ENCODE peak calls at places on chromosomes 16 and 17, in six cellular contexts. Q is H9, E is epithelial cell of proximal tubule, L is A549, K is endothelial cell, P is mammary epithelial cell. N is an unnamed sample.

GRCh38 chr16:72938426-72939164 is 109.3 kb downstream of the ZFHX3 start:
- DNase-seq in K (no peak), E (no peak), P (peak), Q (no peak), L (peak), N (no peak)

GRCh38 chr17:48733632-48734327 is 5.2 kb upstream of the HOXB13 start:
- DNase-seq in Q (no peak), L (no peak), K (no peak), P (no peak), E (no peak), N (no peak)

GRCh38 chr16:72400257-72401078 is 228.5 kb upstream of the PMFBP1 start:
- DNase-seq in E (no peak), L (peak), K (peak), P (peak), Q (peak), N (peak)

GRCh38 chr17:8060274-8060673 is 21.4 kb downstream of the ALOX15B start:
- DNase-seq in E (no peak), L (peak), Q (peak), K (peak), P (peak), N (peak)

GRCh38 chr17:39527220-39527813 is 66.0 kb downstream of the CDK12 start:
- DNase-seq in P (peak), E (no peak), K (peak), L (peak), Q (no peak), N (no peak)

GRCh38 chr16:11047057-11047456 is 102.7 kb downstream of the CLEC16A start:
- DNase-seq in Q (no peak), E (no peak), P (no peak), K (no peak), L (no peak), N (no peak)

GRCh38 chr16:3001316-3001715 is 11.4 kb upstream of the CLDN9 start:
- DNase-seq in Q (peak), K (no peak), E (no peak), L (no peak), P (no peak), N (no peak)

GRCh38 chr16:86730086-86730485 is 151.7 kb downstream of the FOXL1 start:
- DNase-seq in K (no peak), P (no peak), L (no peak), E (no peak), Q (no peak), N (no peak)

GRCh38 chr17:19304209-19304608 is 58.3 kb downstream of the B9D1 start:
- DNase-seq in K (peak), P (no peak), Q (no peak), L (peak), E (no peak), N (peak)

GRCh38 chr17:60959011-60959410 is 281.4 kb downstream of the BCAS3 start:
- DNase-seq in E (peak), K (no peak), L (no peak), P (no peak), Q (no peak), N (no peak)

GRCh38 chr17:32793841-32794240 is 83.1 kb downstream of the MYO1D start:
- DNase-seq in P (no peak), E (no peak), Q (no peak), L (no peak), K (no peak), N (no peak)

GRCh38 chr16:48511071-48511540 is 98.9 kb downstream of the N4BP1 start:
- DNase-seq in Q (no peak), P (peak), L (no peak), E (no peak), K (no peak), N (no peak)

GRCh38 chr16:68370921-68371651 is 60.3 kb downstream of the PRMT7 start:
- DNase-seq in L (no peak), E (no peak), Q (no peak), P (no peak), K (no peak), N (peak)

GRCh38 chr17:222172-222571 is 40.7 kb upstream of the DOC2B start:
- DNase-seq in L (no peak), Q (no peak), P (no peak), K (no peak), E (no peak), N (no peak)

GRCh38 chr17:5931611-5932010 is 138.6 kb upstream of the WSCD1 start:
- DNase-seq in E (no peak), L (no peak), P (peak), Q (no peak), K (no peak), N (no peak)

GRCh38 chr16:11816123-11816522 is 19.1 kb upstream of the ZC3H7A start:
- DNase-seq in P (no peak), L (no peak), Q (no peak), E (no peak), K (no peak), N (no peak)

GRCh38 chr16:48611329-48612137 is 1.6 kb upstream of the N4BP1 start:
- DNase-seq in E (no peak), P (peak), K (peak), L (peak), Q (peak), N (peak)

GRCh38 chr17:73156166-73156840 is 8.5 kb upstream of the SSTR2 start:
- DNase-seq in K (peak), E (peak), P (peak), Q (peak), L (peak), N (peak)

GRCh38 chr17:16428098-16428882 is 12.9 kb downstream of the TRPV2 start:
- DNase-seq in K (peak), P (no peak), L (peak), E (no peak), Q (peak), N (peak)

GRCh38 chr16:49441366-49441780 is 67.8 kb downstream of the C16orf78 start:
- DNase-seq in L (no peak), P (no peak), Q (peak), K (peak), E (no peak), N (peak)

GRCh38 chr17:6592193-6592592 is 35.8 kb upstream of the PITPNM3 start:
- DNase-seq in E (peak), Q (no peak), K (no peak), L (peak), P (peak), N (no peak)

GRCh38 chr16:67663151-67663876 is 2.6 kb downstream of the PARD6A start:
- DNase-seq in Q (peak), E (no peak), K (peak), P (no peak), L (peak), N (peak)

GRCh38 chr17:64443086-64443760 is 5.7 kb upstream of the MILR1 start:
- DNase-seq in Q (no peak), E (no peak), K (no peak), L (peak), P (peak), N (no peak)

GRCh38 chr17:50445730-50446305 is 19.8 kb downstream of the ACSF2 start:
- DNase-seq in E (no peak), K (no peak), P (no peak), Q (no peak), L (no peak), N (no peak)

GRCh38 chr17:17236295-17237025 is 508 bp downstream of the FLCN start:
- DNase-seq in E (no peak), P (peak), K (no peak), L (peak), Q (no peak), N (peak)

GRCh38 chr17:17712268-17712924 is 31.1 kb downstream of the RAI1 start:
- DNase-seq in P (peak), E (peak), K (no peak), L (no peak), Q (no peak), N (peak)

GRCh38 chr16:3013998-3014690 is 1.4 kb downstream of the CLDN9 start:
- DNase-seq in E (no peak), P (no peak), K (no peak), L (no peak), Q (no peak), N (no peak)

GRCh38 chr16:55915116-55915827 is 40.1 kb upstream of the CES5A start:
- DNase-seq in Q (no peak), L (no peak), K (no peak), E (no peak), P (no peak), N (no peak)

GRCh38 chr17:59786536-59787319 is 79.3 kb downstream of the VMP1 start:
- DNase-seq in L (peak), Q (peak), K (no peak), E (peak), P (peak), N (peak)

GRCh38 chr16:80174416-80174815 is 366.4 kb upstream of the DYNLRB2 start:
- DNase-seq in E (peak), Q (no peak), L (peak), P (peak), K (no peak), N (no peak)

GRCh38 chr17:42142371-42142896 is 12.4 kb downstream of the RAB5C start:
- DNase-seq in K (no peak), E (no peak), Q (no peak), P (no peak), L (no peak), N (no peak)

GRCh38 chr17:31604936-31605335 is 213.5 kb downstream of the RAB11FIP4 start:
- DNase-seq in E (no peak), Q (no peak), K (no peak), L (no peak), P (no peak), N (no peak)

GRCh38 chr17:27586203-27586701 is 44.7 kb upstream of the LGALS9 start:
- DNase-seq in P (no peak), E (no peak), Q (no peak), K (no peak), L (peak), N (no peak)

GRCh38 chr16:49876716-49877129 is 20.8 kb upstream of the ZNF423 start:
- DNase-seq in E (no peak), Q (peak), K (peak), L (peak), P (no peak), N (peak)

GRCh38 chr17:20208717-20209116 is 199.6 kb downstream of the SPECC1 start:
- DNase-seq in L (no peak), P (no peak), Q (no peak), K (no peak), E (no peak), N (no peak)

GRCh38 chr17:33277436-33278100 is 15.5 kb downstream of the ASIC2 start:
- DNase-seq in K (no peak), L (no peak), E (peak), P (no peak), Q (no peak), N (no peak)

GRCh38 chr16:1772908-1773702 is at the start of gene MRPS34:
- DNase-seq in K (peak), L (peak), P (peak), E (no peak), Q (peak), N (peak)

GRCh38 chr17:31417051-31417792 is 25.7 kb downstream of the RAB11FIP4 start:
- DNase-seq in P (no peak), K (no peak), Q (peak), L (no peak), E (no peak), N (no peak)

GRCh38 chr17:47222032-47222431 is 12.9 kb downstream of the MYL4 start:
- DNase-seq in L (no peak), P (no peak), K (no peak), Q (no peak), E (no peak), N (no peak)

DNA sequence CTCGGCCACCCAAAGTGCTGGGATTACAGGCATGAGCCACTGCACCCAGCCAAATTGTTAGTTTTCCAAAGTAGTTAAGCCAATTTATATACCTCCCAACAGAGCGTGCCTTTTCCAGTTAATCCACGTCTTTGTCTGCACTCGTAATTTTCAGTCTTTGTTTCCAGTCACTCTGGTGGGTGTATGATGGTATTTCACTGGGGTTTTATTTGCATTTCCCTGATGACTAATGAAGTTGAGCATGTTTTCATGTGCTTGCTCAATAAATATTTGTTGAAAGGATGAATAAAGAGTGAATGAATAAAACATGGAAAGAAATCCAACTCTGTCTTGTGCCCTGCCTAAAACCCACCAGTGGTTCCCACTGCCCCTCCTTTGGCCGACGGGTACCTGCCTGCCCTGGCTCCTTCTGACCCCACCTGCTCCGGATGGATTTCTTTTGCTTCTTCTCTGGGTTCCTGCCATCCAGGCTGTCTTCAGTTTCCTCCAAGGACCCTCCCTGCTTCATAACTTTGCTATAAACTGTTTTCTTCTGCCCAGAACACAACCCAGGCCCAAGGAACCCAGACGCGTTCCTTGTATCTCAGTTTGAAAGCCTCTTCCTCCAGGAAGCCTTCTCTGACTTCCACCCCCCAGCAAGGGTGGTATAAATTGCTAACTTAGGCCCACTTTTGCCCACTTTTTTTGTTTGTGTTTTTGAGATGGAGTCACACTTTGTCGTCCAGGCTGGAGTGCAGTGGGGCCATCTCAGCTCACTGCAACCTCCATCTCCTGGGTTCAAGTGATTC is 3.0 kb upstream of the ABCC1 start:
- DNase-seq in K (no peak), Q (no peak), P (peak), E (no peak), L (peak), N (no peak)
- TF ChIP-seq CTCF in K (no peak), Q (no peak), P (no peak), E (no peak), L (no peak), N (no peak)

GRCh38 chr16:84156342-84156784 is 11.3 kb downstream of the DNAAF1 start:
- DNase-seq in Q (no peak), E (peak), P (peak), K (no peak), L (no peak), N (no peak)
- TF ChIP-seq CTCF in Q (peak), E (peak), P (peak), K (no peak), L (no peak), N (no peak)

GRCh38 chr16:69395859-69396186 is 10.0 kb upstream of the TERF2 start:
- DNase-seq in K (no peak), Q (no peak), P (no peak), L (no peak), E (no peak), N (no peak)
- TF ChIP-seq CTCF in K (no peak), Q (no peak), P (no peak), L (no peak), E (no peak), N (peak)

GRCh38 chr17:82821554-82821953 is 18.3 kb downstream of the ZNF750 start:
- DNase-seq in L (no peak), E (no peak), P (no peak), Q (no peak), K (no peak), N (no peak)

GRCh38 chr17:82822281-82822680 is 17.5 kb downstream of the ZNF750 start:
- DNase-seq in P (no peak), L (no peak), K (no peak), E (no peak), Q (no peak), N (no peak)

GRCh38 chr17:82825540-82826124 is 14.2 kb downstream of the ZNF750 start:
- DNase-seq in K (no peak), L (no peak), P (no peak), Q (no peak), E (no peak), N (no peak)

GRCh38 chr17:82820278-82821251 is 19.3 kb downstream of the ZNF750 start:
- DNase-seq in E (no peak), L (peak), P (no peak), K (no peak), Q (peak), N (no peak)

DNA sequence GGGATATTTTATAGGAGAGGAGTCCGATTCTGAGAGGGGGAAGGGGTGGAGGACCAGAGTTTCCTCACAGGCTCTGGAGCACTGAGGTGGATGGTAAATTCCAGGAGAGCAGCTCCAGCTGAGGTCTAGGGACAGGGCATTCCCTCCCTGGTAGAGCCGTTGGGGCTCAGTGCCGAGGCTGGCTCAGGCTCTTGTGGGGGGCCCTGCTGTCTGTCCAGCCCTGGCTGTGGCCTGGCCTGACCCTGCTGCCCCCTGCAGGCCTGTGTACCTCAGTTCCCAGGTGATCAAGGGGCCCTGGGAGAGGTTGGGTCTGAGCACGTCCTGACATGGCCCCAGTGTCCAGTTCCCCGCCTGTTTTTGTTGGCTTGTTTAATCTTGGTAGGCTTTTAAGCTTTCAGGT is 16.8 kb downstream of the ZNF750 start:
- DNase-seq in P (no peak), K (peak), Q (peak), E (no peak), L (no peak), N (no peak)
- TF ChIP-seq CTCF in P (no peak), K (peak), Q (peak), E (no peak), L (peak), N (peak)

GRCh38 chr17:45021607-45022287 is 29.7 kb downstream of the DCAKD start:
- DNase-seq in P (peak), Q (peak), L (peak), E (no peak), K (peak), N (peak)
- TF ChIP-seq CTCF in P (peak), Q (peak), L (peak), E (peak), K (peak), N (peak)

GRCh38 chr17:65588194-65588808 is 26.9 kb upstream of the AXIN2 start:
- DNase-seq in K (no peak), L (peak), P (no peak), E (no peak), Q (no peak), N (no peak)
- TF ChIP-seq CTCF in K (no peak), L (no peak), P (no peak), E (no peak), Q (peak), N (no peak)

DNA sequence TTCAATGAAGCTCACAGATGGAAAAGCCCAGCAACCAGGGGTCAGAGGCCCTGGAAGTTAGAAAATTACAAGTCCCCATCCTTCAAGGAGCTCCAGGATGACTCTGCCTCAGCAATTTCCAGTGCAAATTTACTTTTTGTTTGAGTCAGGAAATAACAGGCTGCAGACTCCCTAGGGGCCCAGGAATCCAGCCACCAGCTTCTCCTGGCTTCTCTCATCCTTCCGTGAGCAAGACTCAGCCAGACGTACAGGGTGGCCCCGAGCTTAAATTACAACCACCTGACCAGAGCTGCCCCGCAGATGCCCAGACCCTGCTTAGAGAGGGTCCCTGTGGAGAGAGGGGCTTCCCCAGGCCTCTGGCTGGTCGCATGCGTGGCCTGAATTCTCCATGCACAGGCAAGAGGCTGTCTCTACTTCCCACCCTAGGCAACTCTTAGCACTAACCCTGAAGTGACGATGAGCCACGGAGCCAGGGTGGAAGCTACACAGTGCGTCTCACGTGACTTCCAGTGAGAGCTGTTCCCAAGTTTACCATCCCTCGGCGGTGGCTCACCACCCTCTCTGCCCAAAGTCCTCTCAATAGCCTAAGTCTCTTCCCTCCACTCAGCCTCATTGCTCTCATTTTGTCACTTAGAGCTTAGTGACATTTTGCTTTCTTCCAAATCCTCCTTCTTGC is 27.1 kb downstream of the GPR142 start:
- DNase-seq in P (no peak), Q (no peak), K (no peak), L (no peak), E (no peak), N (no peak)
- TF ChIP-seq CTCF in P (no peak), Q (no peak), K (no peak), L (no peak), E (no peak), N (no peak)

GRCh38 chr17:79612468-79613194 is 1.8 kb upstream of the RBFOX3 start:
- DNase-seq in K (peak), P (peak), E (no peak), Q (peak), L (peak), N (peak)
- TF ChIP-seq CTCF in K (peak), P (peak), E (peak), Q (peak), L (peak), N (peak)

N was measured in activated CD8-positive, alpha-beta T cell treated with anti-CD3 and anti-CD28 coated beads for 36 hours.